ENCODE peak calls at places on chromosomes 4 and X, in ten cellular contexts. S is AG04449, N is GM06990, V is body of pancreas, L is retinal pigment epithelial cell, I is foreskin keratinocyte, X is psoas muscle, Z is A673, G is colonic mucosa, E is uterus. O is an unnamed sample.

GRCh38 chr4:15778191-15778741 is at the start of gene CD38:
- DNase-seq in S (no peak), N (peak; percentile 76), V (peak; percentile 6), L (no peak), I (no peak), X (peak; percentile 73), Z (peak; percentile 5), G (peak; percentile 43), E (no peak), O (peak; percentile 24)

GRCh38 chr4:168537556-168537955 is 40.7 kb downstream of the PALLD start:
- DNase-seq in S (no peak), N (no peak), V (no peak), L (no peak), I (no peak), X (no peak), Z (no peak), G (no peak), E (no peak), O (no peak)

GRCh38 chr4:125522588-125522987 is 207.8 kb downstream of the FAT4 start:
- DNase-seq in S (no peak), N (no peak), V (no peak), L (no peak), I (no peak), X (no peak), Z (no peak), G (no peak), E (no peak), O (no peak)

GRCh38 chr4:188147776-188148175 is 8.5 kb downstream of the TRIML1 start:
- DNase-seq in S (no peak), N (no peak), V (no peak), L (no peak), I (no peak), X (no peak), Z (no peak), G (no peak), E (no peak), O (no peak)

GRCh38 chr4:54800831-54801530 is 143.2 kb downstream of the KIT start:
- DNase-seq in S (no peak), N (no peak), V (no peak), L (no peak), I (no peak), X (no peak), Z (no peak), G (no peak), E (no peak), O (no peak)

GRCh38 chrX:45992402-45993123 is 552.7 kb downstream of the ZNF674 start:
- DNase-seq in S (no peak), N (no peak), V (no peak), L (no peak), I (peak; percentile 69), X (no peak), Z (no peak), G (no peak), E (no peak), O (no peak)

GRCh38 chrX:23235051-23235450 is 99.6 kb upstream of the PTCHD1 start:
- DNase-seq in S (no peak), N (no peak), V (no peak), L (no peak), I (no peak), X (no peak), Z (no peak), G (no peak), E (no peak), O (no peak)

GRCh38 chrX:47743504-47743903 is 84.5 kb upstream of the UXT start:
- DNase-seq in S (no peak), N (no peak), V (no peak), L (no peak), I (no peak), X (no peak), Z (no peak), G (no peak), E (no peak), O (no peak)

GRCh38 chrX:120752431-120753128 is 122.7 kb upstream of the C1GALT1C1 start:
- DNase-seq in S (no peak), N (no peak), V (no peak), L (no peak), I (no peak), X (no peak), Z (no peak), G (no peak), E (peak; percentile 17), O (no peak)

GRCh38 chrX:120755066-120755846 is 120.4 kb downstream of the CT47B1 start:
- DNase-seq in S (no peak), N (no peak), V (peak; percentile 39), L (no peak), I (no peak), X (no peak), Z (no peak), G (peak; percentile 49), E (no peak), O (no peak)

GRCh38 chrX:120751683-120752082 is 121.8 kb upstream of the C1GALT1C1 start:
- DNase-seq in S (no peak), N (no peak), V (no peak), L (no peak), I (no peak), X (no peak), Z (no peak), G (no peak), E (no peak), O (no peak)

GRCh38 chrX:120750381-120750780 is 120.5 kb upstream of the C1GALT1C1 start:
- DNase-seq in S (no peak), N (no peak), V (no peak), L (no peak), I (no peak), X (no peak), Z (no peak), G (no peak), E (no peak), O (no peak)

DNA sequence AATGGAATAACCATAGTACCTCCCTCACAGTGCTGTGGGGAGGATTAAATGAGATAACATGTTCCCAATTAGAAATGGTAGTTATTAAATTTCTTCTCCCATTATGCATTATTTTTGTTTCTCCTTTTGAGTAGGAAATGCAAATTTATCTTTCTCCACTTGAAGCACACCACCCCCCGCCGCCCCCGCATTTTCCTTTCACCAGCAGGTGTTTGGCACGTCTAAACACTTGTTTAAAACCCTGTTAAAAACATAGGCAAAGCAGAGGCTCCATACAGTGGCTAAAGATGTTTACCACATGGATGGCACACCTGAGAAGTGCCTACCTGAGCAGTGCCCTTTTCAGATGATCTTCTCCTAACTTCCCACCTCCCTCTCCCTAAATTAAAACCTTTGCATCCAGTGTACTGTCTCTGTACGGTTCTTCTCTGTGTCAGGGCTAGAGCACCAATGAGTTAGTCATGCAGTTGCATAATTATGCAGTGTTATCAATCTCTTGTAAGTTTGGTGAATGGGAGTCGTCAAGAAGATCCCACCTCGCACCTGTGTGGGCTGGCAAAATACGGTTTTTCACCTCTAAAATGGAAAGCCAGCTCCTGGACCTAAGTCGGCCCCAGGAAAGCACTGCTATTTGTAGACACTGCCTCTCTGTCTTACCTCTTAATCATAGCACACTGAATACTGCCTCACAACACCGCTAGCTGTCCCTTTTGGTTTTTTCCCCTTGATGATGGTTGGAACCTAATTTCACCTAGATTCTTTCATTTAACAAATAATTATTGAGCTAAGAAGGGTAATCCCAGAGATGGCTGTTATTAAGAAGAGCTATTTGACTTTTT is 122.0 kb downstream of the CT47B1 start:
- DNase-seq in S (no peak), N (peak; percentile 43), V (no peak), L (no peak), I (no peak), X (no peak), Z (no peak), G (no peak), E (no peak), O (no peak)
- TF ChIP-seq CTCF in S (no peak), N (no peak), V (no peak), L (no peak), I (no peak), X (no peak), Z (no peak), G (no peak), E (no peak), O (no peak)

DNA sequence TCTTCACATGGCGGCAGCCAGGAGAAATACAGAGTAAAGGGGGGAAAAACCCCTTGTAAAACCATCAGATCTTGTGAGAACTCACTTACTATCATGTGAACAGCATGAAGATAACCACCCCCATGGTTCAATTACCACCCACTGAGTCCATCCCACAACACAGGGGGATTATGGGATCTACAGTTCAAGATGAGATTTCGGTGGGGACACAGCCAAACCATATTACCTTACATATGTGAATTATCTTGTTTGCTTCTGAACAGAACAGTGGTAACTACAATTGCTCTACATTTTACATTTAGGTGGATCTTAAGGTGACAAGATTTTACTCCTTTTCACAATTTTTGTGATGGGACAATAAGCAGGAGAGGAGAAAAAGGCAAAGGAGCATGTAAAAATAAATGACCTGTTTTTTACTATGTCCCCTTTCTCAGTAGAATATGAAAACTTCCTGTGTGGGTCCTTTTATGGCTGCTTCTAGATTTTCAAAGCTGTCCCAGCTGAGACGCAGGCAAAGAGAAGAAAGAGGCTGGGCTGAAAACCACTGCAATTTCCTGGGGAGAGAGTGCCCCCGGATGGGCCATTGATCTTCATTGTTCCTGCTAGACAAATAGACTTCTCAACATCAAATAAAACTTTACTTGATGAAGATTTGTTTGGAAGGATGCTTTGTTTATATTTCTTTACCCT is 45.9 kb upstream of the PGM2 start:
- DNase-seq in S (no peak), N (no peak), V (peak; percentile 16), L (no peak), I (no peak), X (no peak), Z (no peak), G (no peak), E (no peak), O (no peak)
- TF ChIP-seq CTCF in S (no peak), N (peak; percentile 39), V (no peak), L (no peak), I (peak; percentile 56), X (no peak), Z (no peak), G (no peak), E (no peak), O (no peak)

GRCh38 chr4:86221076-86221475 is 138.8 kb downstream of the MAPK10 start:
- DNase-seq in S (no peak), N (no peak), V (no peak), L (no peak), I (no peak), X (no peak), Z (no peak), G (no peak), E (no peak), O (no peak)

GRCh38 chr4:86220137-86220536 is 139.7 kb downstream of the MAPK10 start:
- DNase-seq in S (no peak), N (no peak), V (no peak), L (peak; percentile 5), I (peak; percentile 40), X (no peak), Z (no peak), G (no peak), E (no peak), O (no peak)

GRCh38 chr4:86218721-86219481 is 141.0 kb downstream of the MAPK10 start:
- DNase-seq in S (no peak), N (no peak), V (peak; percentile 8), L (peak; percentile 9), I (peak; percentile 45), X (no peak), Z (no peak), G (no peak), E (no peak), O (no peak)

GRCh38 chr4:86223472-86223871 is 136.4 kb downstream of the MAPK10 start:
- DNase-seq in S (no peak), N (peak; percentile 9), V (no peak), L (no peak), I (peak; percentile 29), X (no peak), Z (peak; percentile 63), G (no peak), E (no peak), O (peak; percentile 41)
- TF ChIP-seq CTCF in S (peak; percentile 43), N (peak; percentile 62), V (no peak), L (peak; percentile 67), I (peak; percentile 69), X (no peak), Z (peak; percentile 59), G (no peak), E (no peak), O (peak; percentile 78)

GRCh38 chr4:3464349-3464905 is 1.3 kb downstream of the DOK7 start:
- DNase-seq in S (no peak), N (no peak), V (no peak), L (no peak), I (no peak), X (peak; percentile 50), Z (no peak), G (no peak), E (no peak), O (no peak)

GRCh38 chr4:3464911-3465697 is 2.0 kb downstream of the DOK7 start:
- DNase-seq in S (no peak), N (no peak), V (no peak), L (no peak), I (no peak), X (peak; percentile 62), Z (no peak), G (no peak), E (no peak), O (no peak)

GRCh38 chr4:3467601-3468031 is 4.5 kb downstream of the DOK7 start:
- DNase-seq in S (no peak), N (peak; percentile 3), V (no peak), L (no peak), I (no peak), X (peak; percentile 51), Z (no peak), G (no peak), E (no peak), O (no peak)

GRCh38 chr4:3466691-3467600 is 3.8 kb downstream of the DOK7 start:
- DNase-seq in S (no peak), N (no peak), V (no peak), L (no peak), I (no peak), X (peak; percentile 75), Z (no peak), G (no peak), E (no peak), O (no peak)

DNA sequence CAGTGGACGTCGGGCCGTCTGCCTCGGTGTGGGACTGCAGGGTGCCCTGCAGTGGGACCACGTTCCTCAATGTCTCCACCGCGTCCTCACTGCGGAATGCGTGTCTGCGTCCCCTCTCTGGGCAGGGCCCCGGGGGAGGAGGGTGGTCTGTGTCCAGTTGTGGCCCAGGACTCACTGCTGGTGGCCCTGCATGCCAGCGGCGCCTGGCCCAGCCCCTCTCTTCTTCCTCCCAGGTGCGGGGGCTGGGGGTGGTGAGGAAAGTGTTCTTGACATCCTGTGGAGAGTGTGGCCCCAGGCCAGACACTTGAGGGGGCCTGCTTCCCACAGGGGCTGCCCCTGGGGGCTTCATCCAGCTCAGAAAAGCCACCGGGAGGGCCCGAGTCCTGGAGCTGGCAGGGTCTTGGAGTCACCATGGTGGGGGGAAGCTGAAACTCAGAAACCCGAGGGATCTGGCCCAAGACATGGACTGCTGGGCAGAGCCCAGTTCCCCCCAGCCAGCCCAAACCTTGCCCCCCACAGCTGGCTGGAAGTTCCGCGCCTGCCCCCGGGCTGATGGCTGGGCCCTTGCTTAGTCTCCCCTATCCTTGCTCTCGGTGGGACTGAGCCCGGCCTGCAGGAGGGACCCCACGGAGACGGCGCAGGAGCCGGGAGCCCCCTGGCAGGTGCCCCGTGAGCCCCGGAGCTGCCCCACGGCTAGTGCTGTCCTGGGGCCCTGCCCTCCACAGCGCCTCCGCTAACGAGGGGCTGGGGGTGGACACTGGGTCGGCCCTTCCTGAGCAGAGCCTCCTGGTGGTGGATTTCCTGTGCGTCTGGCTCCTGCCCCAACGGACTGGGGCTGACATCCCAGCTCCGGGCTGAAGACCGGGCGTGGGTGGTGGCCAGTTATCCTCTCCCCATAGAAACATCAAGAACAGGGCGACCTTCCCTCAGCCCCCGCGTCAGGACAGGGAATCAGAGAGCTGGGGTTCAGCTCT is 2.9 kb downstream of the DOK7 start:
- DNase-seq in S (no peak), N (no peak), V (no peak), L (no peak), I (no peak), X (peak; percentile 76), Z (no peak), G (no peak), E (no peak), O (peak; percentile 52)
- TF ChIP-seq CTCF in S (no peak), N (no peak), V (no peak), L (peak; percentile 46), I (peak; percentile 13), X (peak; percentile 40), Z (peak; percentile 24), G (no peak), E (peak; percentile 21), O (peak; percentile 36)

O was measured in endothelial cell.